ENCODE peak calls at places on chromosomes 7 and 10, in six cellular contexts. I is endothelial cell; D is HepG2; Y is upper lobe of left lung; M is activated effector memory CD4-positive, alpha-beta T cell treated with anti-CD3 and anti-CD28 coated beads, Interleukin-2, amount 50 U/mL, for 16 hours; U is NCI-H2081. R is an unnamed sample.

GRCh38 chr10:44959243-44960097 is at the start of gene RASSF4:
- DNase-seq in M (peak), I (peak), D (peak), U (peak), Y (peak), R (peak)

GRCh38 chr7:104327963-104328307 is 468 bp upstream of the LHFPL3 start:
- DNase-seq in Y (no peak), U (no peak), D (no peak), I (no peak), M (no peak), R (no peak)

GRCh38 chr10:122282909-122283308 is 11.8 kb downstream of the BTBD16 start:
- DNase-seq in I (no peak), U (no peak), Y (no peak), M (no peak), D (no peak), R (no peak)

GRCh38 chr10:70007116-70007820 is 45.4 kb upstream of the MACROH2A2 start:
- DNase-seq in I (no peak), Y (no peak), M (no peak), D (no peak), U (no peak), R (no peak)

GRCh38 chr10:78684954-78685353 is 383.8 kb upstream of the ZMIZ1 start:
- DNase-seq in U (peak), I (no peak), Y (no peak), D (no peak), M (no peak), R (no peak)

GRCh38 chr7:88243345-88243909 is 23.6 kb upstream of the SRI start:
- DNase-seq in D (peak), I (peak), Y (peak), M (no peak), U (peak), R (peak)

GRCh38 chr7:128409435-128410091 is at the start of gene IMPDH1:
- DNase-seq in I (peak), M (peak), D (no peak), Y (peak), U (peak), R (peak)

GRCh38 chr10:86944031-86944419 is 13.4 kb downstream of the MMRN2 start:
- DNase-seq in I (no peak), Y (no peak), D (no peak), U (no peak), M (no peak), R (no peak)

GRCh38 chr7:17299477-17299991 is 1.1 kb downstream of the AHR start:
- DNase-seq in U (peak), M (peak), D (no peak), I (no peak), Y (no peak), R (peak)

GRCh38 chr7:42218248-42218647 is 18.8 kb downstream of the GLI3 start:
- DNase-seq in Y (no peak), D (no peak), I (no peak), M (no peak), U (no peak), R (no peak)

GRCh38 chr10:75019360-75019759 is 92.1 kb upstream of the SAMD8 start:
- DNase-seq in I (no peak), D (no peak), U (peak), Y (no peak), M (no peak), R (peak)

GRCh38 chr7:42689626-42690025 is 222.2 kb downstream of the C7orf25 start:
- DNase-seq in D (no peak), I (no peak), Y (no peak), M (no peak), U (no peak), R (no peak)

GRCh38 chr7:103718482-103719415 is 270.7 kb downstream of the RELN start:
- DNase-seq in U (no peak), D (no peak), I (no peak), Y (no peak), M (no peak), R (no peak)

GRCh38 chr10:484925-485661 is 204.4 kb downstream of the DIP2C start:
- DNase-seq in D (no peak), M (no peak), I (no peak), Y (no peak), U (no peak), R (no peak)

GRCh38 chr10:74977913-74978847 is 133.3 kb upstream of the SAMD8 start:
- DNase-seq in I (no peak), M (no peak), D (no peak), Y (no peak), U (no peak), R (no peak)

GRCh38 chr10:12351447-12351846 is 2.1 kb downstream of the CAMK1D start:
- DNase-seq in Y (peak), I (no peak), D (no peak), U (peak), M (peak), R (no peak)

GRCh38 chr10:131874991-131875451 is 25.8 kb upstream of the PPP2R2D start:
- DNase-seq in Y (peak), D (peak), M (peak), U (peak), I (peak), R (peak)

GRCh38 chr7:122975341-122975740 is 20.2 kb downstream of the TAS2R16 start:
- DNase-seq in I (no peak), M (no peak), Y (no peak), U (no peak), D (no peak), R (no peak)

R was measured in AML-193.